ENCODE peak calls at places on chromosomes 13 and 19, in ten cellular contexts. R, Z, A, W, K, Q, H, F, N and P are unnamed samples.

GRCh38 chr19:46426035-46426505 is 2.7 kb downstream of the PNMA8C start:
- DNase-seq in R (no peak), Z (no peak), A (no peak), W (no peak), K (no peak), Q (no peak), H (peak; percentile 62), F (no peak), N (no peak), P (no peak)

GRCh38 chr19:7292950-7293794 is 1.0 kb downstream of the INSR start:
- DNase-seq in R (peak; percentile 80), Z (no peak), A (peak; percentile 12), W (peak; percentile 57), K (no peak), Q (peak; percentile 4), H (peak; percentile 66), F (peak; percentile 45), N (no peak), P (peak; percentile 80)

GRCh38 chr13:73754727-73755292 is 379.4 kb downstream of the KLF12 start:
- DNase-seq in R (no peak), Z (no peak), A (peak; percentile 67), W (no peak), K (no peak), Q (peak; percentile 38), H (peak; percentile 81), F (no peak), N (no peak), P (no peak)

GRCh38 chr13:101301053-101301452 is 115.3 kb downstream of the NALCN start:
- DNase-seq in R (no peak), Z (no peak), A (no peak), W (no peak), K (no peak), Q (no peak), H (no peak), F (no peak), N (no peak), P (no peak)

GRCh38 chr13:73521291-73521626 is 462.5 kb downstream of the KLF5 start:
- DNase-seq in R (no peak), Z (no peak), A (no peak), W (no peak), K (no peak), Q (no peak), H (no peak), F (no peak), N (no peak), P (no peak)

GRCh38 chr13:51956717-51957116 is 54.5 kb downstream of the ATP7B start:
- DNase-seq in R (no peak), Z (no peak), A (no peak), W (no peak), K (no peak), Q (no peak), H (no peak), F (no peak), N (no peak), P (no peak)

GRCh38 chr13:95541911-95542484 is 10.5 kb upstream of the CLDN10 start:
- DNase-seq in R (no peak), Z (no peak), A (no peak), W (no peak), K (no peak), Q (no peak), H (no peak), F (no peak), N (no peak), P (no peak)

GRCh38 chr13:97395437-97396136 is 38.4 kb upstream of the RAP2A start:
- DNase-seq in R (no peak), Z (no peak), A (no peak), W (no peak), K (no peak), Q (no peak), H (no peak), F (no peak), N (no peak), P (no peak)

GRCh38 chr19:16355293-16356043 is 30.8 kb downstream of the KLF2 start:
- DNase-seq in R (no peak), Z (no peak), A (no peak), W (no peak), K (no peak), Q (no peak), H (peak; percentile 3), F (peak; percentile 46), N (no peak), P (no peak)

GRCh38 chr13:110047511-110047910 is 259.4 kb downstream of the COL4A1 start:
- DNase-seq in R (peak; percentile 85), Z (peak; percentile 74), A (no peak), W (peak; percentile 38), K (peak; percentile 66), Q (no peak), H (peak; percentile 49), F (peak; percentile 81), N (no peak), P (peak; percentile 82)

GRCh38 chr13:109781384-109782065 is 4.9 kb downstream of the IRS2 start:
- DNase-seq in R (no peak), Z (peak; percentile 80), A (no peak), W (peak; percentile 52), K (no peak), Q (no peak), H (no peak), F (no peak), N (no peak), P (peak; percentile 73)

DNA sequence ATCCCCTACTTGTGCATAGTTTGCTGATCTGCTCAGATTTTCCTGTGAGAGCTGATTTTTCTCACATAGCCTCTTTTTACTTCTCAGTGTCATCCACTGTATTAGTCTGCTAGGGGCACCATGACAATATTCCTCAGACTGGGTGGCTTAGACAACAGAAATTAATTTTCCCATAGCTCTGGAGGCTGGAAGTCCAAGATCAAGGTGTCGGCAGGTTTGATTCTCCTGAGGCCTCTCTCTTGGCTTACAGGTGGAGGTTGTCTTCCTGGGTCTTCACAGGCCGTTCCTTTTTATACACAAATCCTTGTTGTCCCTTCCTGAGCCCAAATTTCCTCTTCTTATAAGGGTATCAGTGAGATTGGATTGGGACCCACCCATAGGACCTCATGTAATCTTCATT is 9.2 kb downstream of the LRCH1 start:
- DNase-seq in R (no peak), Z (no peak), A (no peak), W (no peak), K (no peak), Q (no peak), H (no peak), F (no peak), N (no peak), P (no peak)
- H3K27me3 ChIP-seq in R (no peaks in the 10 kb centered on the region), Z (no peaks in the 10 kb centered on the region), A (no peaks in the 10 kb centered on the region), W (no peaks in the 10 kb centered on the region), K (no peaks in the 10 kb centered on the region), Q (no peaks in the 10 kb centered on the region), H (no peaks in the 10 kb centered on the region), F (no peaks in the 10 kb centered on the region), N (no peaks in the 10 kb centered on the region), P (no peaks in the 10 kb centered on the region)

GRCh38 chr19:41784337-41785239 is 11.8 kb upstream of the CEACAM3 start:
- DNase-seq in R (no peak), Z (no peak), A (no peak), W (no peak), K (no peak), Q (no peak), H (no peak), F (no peak), N (no peak), P (no peak)
- H3K4me3 ChIP-seq in R (no peak overlapping the region), Z (no peak overlapping the region), A (no peak overlapping the region), W (no peak overlapping the region), K (no peak overlapping the region), Q (no peak overlapping the region), H (no peak overlapping the region), F (no peak overlapping the region), N (no peak overlapping the region), P (no peak overlapping the region)

DNA sequence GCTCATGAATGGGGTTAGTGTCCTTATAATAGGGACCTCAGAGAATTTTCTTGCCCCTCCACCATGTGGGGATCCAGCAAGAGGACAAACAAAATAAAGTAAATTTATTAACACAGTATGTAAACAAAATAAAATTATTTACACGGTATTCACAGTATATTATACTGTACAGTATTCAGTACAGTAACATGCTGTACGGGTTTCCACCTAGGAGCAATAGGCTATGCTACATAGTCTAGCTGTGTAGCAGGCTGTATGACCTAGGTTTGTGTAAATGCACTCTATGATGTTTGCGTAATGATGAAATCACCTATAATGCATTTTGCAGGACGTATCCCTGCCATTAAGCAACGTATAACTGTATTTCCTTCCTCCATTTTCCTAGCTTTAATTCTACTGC is 11.8 kb upstream of the DIAPH3 start:
- DNase-seq in R (no peak), Z (no peak), A (no peak), W (no peak), K (no peak), Q (no peak), H (no peak), F (no peak), N (no peak), P (no peak)
- H3K27me3 ChIP-seq in R (peaks cover 6% of the 10 kb centered on the region), Z (peaks cover 4% of the 10 kb centered on the region), A (no peaks in the 10 kb centered on the region), W (no peaks in the 10 kb centered on the region), K (no peaks in the 10 kb centered on the region), Q (no peaks in the 10 kb centered on the region), H (no peaks in the 10 kb centered on the region), F (peaks cover 11% of the 10 kb centered on the region), N (peaks cover 3% of the 10 kb centered on the region), P (no peaks in the 10 kb centered on the region)

DNA sequence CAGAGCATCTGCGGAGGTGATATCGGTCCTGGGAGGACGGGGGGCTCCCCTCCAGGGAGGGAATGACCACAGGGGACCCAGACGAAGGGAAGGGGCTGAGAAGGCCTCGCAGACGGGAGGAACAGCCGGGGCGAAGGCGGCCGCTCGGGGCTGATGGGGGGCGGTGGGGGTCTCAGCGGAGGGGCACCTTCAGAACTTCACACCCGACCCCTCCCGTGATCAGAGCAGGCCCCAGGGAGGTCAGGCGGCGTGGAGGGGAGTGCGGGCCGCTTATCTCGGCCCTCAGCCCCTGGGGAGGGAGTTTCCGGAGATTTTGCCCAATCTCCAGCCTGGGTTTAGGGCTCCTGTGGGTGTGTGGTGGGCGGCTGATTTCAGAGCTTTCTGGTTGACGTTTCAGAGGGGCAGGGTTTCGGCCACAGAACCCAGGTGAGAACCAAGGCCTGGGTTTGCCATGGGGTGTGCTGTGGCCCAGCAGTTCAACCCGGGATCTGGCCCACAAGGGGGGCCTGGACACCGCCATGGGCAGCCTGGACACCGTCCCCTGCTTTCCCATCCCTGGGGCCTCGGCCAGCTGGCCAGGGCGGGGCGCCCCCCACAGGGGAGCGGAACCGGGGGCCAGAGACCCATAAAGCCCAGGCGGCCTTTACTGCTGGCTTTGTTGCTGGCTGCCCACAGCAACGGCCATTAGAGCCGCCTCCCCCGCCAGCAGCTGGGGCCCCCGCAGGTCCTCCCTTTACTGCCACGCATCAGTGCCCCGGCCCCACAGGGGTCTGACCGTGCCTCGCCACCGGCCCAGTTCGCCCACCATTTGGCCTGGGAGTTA is 29.0 kb downstream of the ARID3A start:
- DNase-seq in R (no peak), Z (no peak), A (peak; percentile 78), W (no peak), K (no peak), Q (no peak), H (peak; percentile 66), F (no peak), N (no peak), P (no peak)
- H3K4me3 ChIP-seq in R (no peak overlapping the region), Z (no peak overlapping the region), A (no peak overlapping the region), W (no peak overlapping the region), K (no peak overlapping the region), Q (no peak overlapping the region), H (no peak overlapping the region), F (no peak overlapping the region), N (no peak overlapping the region), P (no peak overlapping the region)

GRCh38 chr19:17951151-17952040 is 15.5 kb upstream of the KCNN1 start:
- DNase-seq in R (no peak), Z (no peak), A (no peak), W (no peak), K (no peak), Q (no peak), H (no peak), F (no peak), N (no peak), P (no peak)
- H3K27me3 ChIP-seq in R (peaks cover 71% of the 10 kb centered on the region), Z (peaks cover 69% of the 10 kb centered on the region), A (peaks cover 42% of the 10 kb centered on the region), W (peaks cover 14% of the 10 kb centered on the region), K (peaks cover 20% of the 10 kb centered on the region), Q (peaks cover 50% of the 10 kb centered on the region), H (peaks cover 50% of the 10 kb centered on the region), F (peaks cover 80% of the 10 kb centered on the region), N (peaks cover 44% of the 10 kb centered on the region), P (peaks cover 77% of the 10 kb centered on the region)

GRCh38 chr13:49561064-49561410 is 24.3 kb downstream of the RCBTB1 start:
- DNase-seq in R (no peak), Z (no peak), A (peak; percentile 89), W (no peak), K (no peak), Q (no peak), H (peak; percentile 58), F (no peak), N (no peak), P (no peak)
- H3K4me3 ChIP-seq in R (no peak overlapping the region), Z (no peak overlapping the region), A (no peak overlapping the region), W (no peak overlapping the region), K (no peak overlapping the region), Q (no peak overlapping the region), H (no peak overlapping the region), F (no peak overlapping the region), N (no peak overlapping the region), P (no peak overlapping the region)